ENCODE peak calls at places on chromosomes 6 and 20, in eight cellular contexts. One of them, this sample, is unnamed.
A peak's percentile ranks its signal among the peaks of the same experiment; 100 is the strongest.

GRCh38 chr20:36670665-36671357 is 24.8 kb upstream of the SLA2 start:
- DNase-seq in putamen: no peak
- DNase-seq in T-cell: no peak
- DNase-seq in pancreas: no peak
- DNase-seq in GM06990: no peak
- DNase-seq in A172: no peak
- DNase-seq in Panc1: no peak
- DNase-seq in breast epithelium: no peak
- DNase-seq in this sample: no peak

GRCh38 chr6:112511441-112511840 is 164.3 kb downstream of the RFPL4B start:
- DNase-seq in putamen: no peak
- DNase-seq in T-cell: no peak
- DNase-seq in pancreas: no peak
- DNase-seq in GM06990: no peak
- DNase-seq in A172: no peak
- DNase-seq in Panc1: no peak
- DNase-seq in breast epithelium: no peak
- DNase-seq in this sample: no peak

GRCh38 chr6:24340998-24341934 is 16.6 kb downstream of the DCDC2 start:
- DNase-seq in putamen: no peak
- DNase-seq in T-cell: no peak
- DNase-seq in pancreas: no peak
- DNase-seq in GM06990: no peak
- DNase-seq in A172: no peak
- DNase-seq in Panc1: no peak
- DNase-seq in breast epithelium: no peak
- DNase-seq in this sample: no peak

GRCh38 chr6:43579171-43579570 is 3.2 kb downstream of the POLH start:
- DNase-seq in putamen: no peak
- DNase-seq in T-cell: no peak
- DNase-seq in pancreas: no peak
- DNase-seq in GM06990: no peak
- DNase-seq in A172: no peak
- DNase-seq in Panc1: no peak
- DNase-seq in breast epithelium: no peak
- DNase-seq in this sample: no peak

GRCh38 chr6:104953410-104953953 is 3.4 kb upstream of the LIN28B start:
- DNase-seq in putamen: no peak
- DNase-seq in T-cell: no peak
- DNase-seq in pancreas: no peak
- DNase-seq in GM06990: no peak
- DNase-seq in A172: no peak
- DNase-seq in Panc1: no peak
- DNase-seq in breast epithelium: no peak
- DNase-seq in this sample: no peak

GRCh38 chr6:62042444-62042843 is 243.6 kb downstream of the KHDRBS2 start:
- DNase-seq in putamen: no peak
- DNase-seq in T-cell: no peak
- DNase-seq in pancreas: no peak
- DNase-seq in GM06990: no peak
- DNase-seq in A172: no peak
- DNase-seq in Panc1: no peak
- DNase-seq in breast epithelium: no peak
- DNase-seq in this sample: no peak

GRCh38 chr6:75044846-75045245 is 161.0 kb downstream of the COL12A1 start:
- DNase-seq in putamen: no peak
- DNase-seq in T-cell: no peak
- DNase-seq in pancreas: no peak
- DNase-seq in GM06990: no peak
- DNase-seq in A172: no peak
- DNase-seq in Panc1: no peak
- DNase-seq in breast epithelium: no peak
- DNase-seq in this sample: no peak

GRCh38 chr6:90938116-90938515 is 351.2 kb upstream of the MAP3K7 start:
- DNase-seq in putamen: no peak
- DNase-seq in T-cell: no peak
- DNase-seq in pancreas: no peak
- DNase-seq in GM06990: no peak
- DNase-seq in A172: peak; percentile 10
- DNase-seq in Panc1: no peak
- DNase-seq in breast epithelium: no peak
- DNase-seq in this sample: no peak

GRCh38 chr6:37698264-37699137 is 818 bp upstream of the MDGA1 start:
- DNase-seq in putamen: no peak
- DNase-seq in T-cell: peak; percentile 22
- DNase-seq in pancreas: peak; percentile 84
- DNase-seq in GM06990: peak; percentile 76
- DNase-seq in A172: no peak
- DNase-seq in Panc1: no peak
- DNase-seq in breast epithelium: no peak
- DNase-seq in this sample: no peak

GRCh38 chr20:15823718-15824117 is 749.5 kb downstream of the KIF16B start:
- DNase-seq in putamen: no peak
- DNase-seq in T-cell: no peak
- DNase-seq in pancreas: no peak
- DNase-seq in GM06990: no peak
- DNase-seq in A172: no peak
- DNase-seq in Panc1: no peak
- DNase-seq in breast epithelium: no peak
- DNase-seq in this sample: no peak

GRCh38 chr20:24469116-24470030 is at the start of gene SYNDIG1:
- DNase-seq in putamen: peak; percentile 82
- DNase-seq in T-cell: no peak
- DNase-seq in pancreas: no peak
- DNase-seq in GM06990: no peak
- DNase-seq in A172: peak; percentile 16
- DNase-seq in Panc1: no peak
- DNase-seq in breast epithelium: no peak
- DNase-seq in this sample: peak; percentile 77

GRCh38 chr20:13777171-13777601 is 7.5 kb downstream of the ESF1 start:
- DNase-seq in putamen: no peak
- DNase-seq in T-cell: no peak
- DNase-seq in pancreas: no peak
- DNase-seq in GM06990: no peak
- DNase-seq in A172: no peak
- DNase-seq in Panc1: no peak
- DNase-seq in breast epithelium: no peak
- DNase-seq in this sample: no peak

GRCh38 chr20:18046535-18046934 is 11.2 kb downstream of the OVOL2 start:
- DNase-seq in putamen: no peak
- DNase-seq in T-cell: no peak
- DNase-seq in pancreas: no peak
- DNase-seq in GM06990: no peak
- DNase-seq in A172: no peak
- DNase-seq in Panc1: no peak
- DNase-seq in breast epithelium: no peak
- DNase-seq in this sample: no peak

GRCh38 chr6:156839591-156840001 is 62.4 kb downstream of the ARID1B start:
- DNase-seq in putamen: no peak
- DNase-seq in T-cell: no peak
- DNase-seq in pancreas: no peak
- DNase-seq in GM06990: no peak
- DNase-seq in A172: no peak
- DNase-seq in Panc1: no peak
- DNase-seq in breast epithelium: no peak
- DNase-seq in this sample: no peak

GRCh38 chr6:52143551-52143950 is 42.6 kb upstream of the IL17A start:
- DNase-seq in putamen: no peak
- DNase-seq in T-cell: no peak
- DNase-seq in pancreas: no peak
- DNase-seq in GM06990: no peak
- DNase-seq in A172: no peak
- DNase-seq in Panc1: no peak
- DNase-seq in breast epithelium: no peak
- DNase-seq in this sample: no peak

GRCh38 chr6:168479421-168479820 is 38.4 kb downstream of the SMOC2 start:
- DNase-seq in putamen: no peak
- DNase-seq in T-cell: no peak
- DNase-seq in pancreas: no peak
- DNase-seq in GM06990: no peak
- DNase-seq in A172: no peak
- DNase-seq in Panc1: no peak
- DNase-seq in breast epithelium: no peak
- DNase-seq in this sample: no peak

GRCh38 chr6:80179691-80180090 is 73.2 kb downstream of the BCKDHB start:
- DNase-seq in putamen: no peak
- DNase-seq in T-cell: no peak
- DNase-seq in pancreas: no peak
- DNase-seq in GM06990: no peak
- DNase-seq in A172: peak; percentile 18
- DNase-seq in Panc1: no peak
- DNase-seq in breast epithelium: no peak
- DNase-seq in this sample: no peak

GRCh38 chr20:33893314-33893713 is 82.2 kb downstream of the CHMP4B start:
- DNase-seq in putamen: no peak
- DNase-seq in T-cell: no peak
- DNase-seq in pancreas: no peak
- DNase-seq in GM06990: no peak
- DNase-seq in A172: peak; percentile 28
- DNase-seq in Panc1: no peak
- DNase-seq in breast epithelium: no peak
- DNase-seq in this sample: no peak

GRCh38 chr20:16352751-16353150 is 220.5 kb downstream of the KIF16B start:
- DNase-seq in putamen: no peak
- DNase-seq in T-cell: no peak
- DNase-seq in pancreas: no peak
- DNase-seq in GM06990: no peak
- DNase-seq in A172: no peak
- DNase-seq in Panc1: no peak
- DNase-seq in breast epithelium: no peak
- DNase-seq in this sample: no peak

GRCh38 chr6:152846825-152847224 is 96.2 kb downstream of the VIP start:
- DNase-seq in putamen: no peak
- DNase-seq in T-cell: no peak
- DNase-seq in pancreas: no peak
- DNase-seq in GM06990: no peak
- DNase-seq in A172: no peak
- DNase-seq in Panc1: no peak
- DNase-seq in breast epithelium: no peak
- DNase-seq in this sample: no peak

GRCh38 chr20:24838551-24839530 is 110.2 kb upstream of the CST7 start:
- DNase-seq in putamen: no peak
- DNase-seq in T-cell: no peak
- DNase-seq in pancreas: no peak
- DNase-seq in GM06990: peak; percentile 66
- DNase-seq in A172: peak; percentile 41
- DNase-seq in Panc1: no peak
- DNase-seq in breast epithelium: no peak
- DNase-seq in this sample: no peak

GRCh38 chr6:45434401-45434741 is 56.6 kb upstream of the SUPT3H start:
- DNase-seq in putamen: no peak
- DNase-seq in T-cell: no peak
- DNase-seq in pancreas: no peak
- DNase-seq in GM06990: no peak
- DNase-seq in A172: no peak
- DNase-seq in Panc1: no peak
- DNase-seq in breast epithelium: no peak
- DNase-seq in this sample: no peak

GRCh38 chr6:138514860-138515540 is 15.7 kb upstream of the NHSL1 start:
- DNase-seq in putamen: no peak
- DNase-seq in T-cell: peak; percentile 18
- DNase-seq in pancreas: no peak
- DNase-seq in GM06990: no peak
- DNase-seq in A172: no peak
- DNase-seq in Panc1: no peak
- DNase-seq in breast epithelium: no peak
- DNase-seq in this sample: no peak

GRCh38 chr6:43113431-43114260 is 37.5 kb downstream of the PTK7 start:
- DNase-seq in putamen: no peak
- DNase-seq in T-cell: no peak
- DNase-seq in pancreas: no peak
- DNase-seq in GM06990: no peak
- DNase-seq in A172: no peak
- DNase-seq in Panc1: no peak
- DNase-seq in breast epithelium: no peak
- DNase-seq in this sample: no peak

GRCh38 chr6:46746691-46747090 is at the start of gene ANKRD66:
- DNase-seq in putamen: no peak
- DNase-seq in T-cell: no peak
- DNase-seq in pancreas: no peak
- DNase-seq in GM06990: no peak
- DNase-seq in A172: no peak
- DNase-seq in Panc1: no peak
- DNase-seq in breast epithelium: no peak
- DNase-seq in this sample: no peak

GRCh38 chr6:45818655-45819054 is 197.0 kb downstream of the CLIC5 start:
- DNase-seq in putamen: no peak
- DNase-seq in T-cell: no peak
- DNase-seq in pancreas: no peak
- DNase-seq in GM06990: no peak
- DNase-seq in A172: no peak
- DNase-seq in Panc1: no peak
- DNase-seq in breast epithelium: no peak
- DNase-seq in this sample: no peak

GRCh38 chr6:80939936-80940335 is 812.5 kb downstream of the TENT5A start:
- DNase-seq in putamen: no peak
- DNase-seq in T-cell: no peak
- DNase-seq in pancreas: no peak
- DNase-seq in GM06990: no peak
- DNase-seq in A172: no peak
- DNase-seq in Panc1: no peak
- DNase-seq in breast epithelium: no peak
- DNase-seq in this sample: no peak

GRCh38 chr6:137661601-137662000 is 167.4 kb upstream of the OLIG3 start:
- DNase-seq in putamen: no peak
- DNase-seq in T-cell: peak; percentile 56
- DNase-seq in pancreas: no peak
- DNase-seq in GM06990: no peak
- DNase-seq in A172: peak; percentile 22
- DNase-seq in Panc1: no peak
- DNase-seq in breast epithelium: no peak
- DNase-seq in this sample: no peak

GRCh38 chr20:54343634-54344033 is 131.8 kb upstream of the DOK5 start:
- DNase-seq in putamen: no peak
- DNase-seq in T-cell: no peak
- DNase-seq in pancreas: no peak
- DNase-seq in GM06990: no peak
- DNase-seq in A172: no peak
- DNase-seq in Panc1: no peak
- DNase-seq in breast epithelium: no peak
- DNase-seq in this sample: no peak

GRCh38 chr20:10618611-10619245 is 55.1 kb downstream of the JAG1 start:
- DNase-seq in putamen: no peak
- DNase-seq in T-cell: no peak
- DNase-seq in pancreas: no peak
- DNase-seq in GM06990: no peak
- DNase-seq in A172: peak; percentile 47
- DNase-seq in Panc1: no peak
- DNase-seq in breast epithelium: no peak
- DNase-seq in this sample: no peak

GRCh38 chr20:819680-820327 is 13.7 kb upstream of the FAM110A start:
- DNase-seq in putamen: no peak
- DNase-seq in T-cell: no peak
- DNase-seq in pancreas: no peak
- DNase-seq in GM06990: no peak
- DNase-seq in A172: no peak
- DNase-seq in Panc1: no peak
- DNase-seq in breast epithelium: no peak
- DNase-seq in this sample: no peak

GRCh38 chr6:104969108-104969507 is 12.2 kb downstream of the LIN28B start:
- DNase-seq in putamen: no peak
- DNase-seq in T-cell: no peak
- DNase-seq in pancreas: no peak
- DNase-seq in GM06990: no peak
- DNase-seq in A172: no peak
- DNase-seq in Panc1: no peak
- DNase-seq in breast epithelium: no peak
- DNase-seq in this sample: no peak

GRCh38 chr20:52104546-52105044 is 87.0 kb downstream of the ZFP64 start:
- DNase-seq in putamen: no peak
- DNase-seq in T-cell: no peak
- DNase-seq in pancreas: peak; percentile 53
- DNase-seq in GM06990: no peak
- DNase-seq in A172: no peak
- DNase-seq in Panc1: no peak
- DNase-seq in breast epithelium: no peak
- DNase-seq in this sample: no peak

GRCh38 chr20:50151034-50151743 is 2.3 kb downstream of the PEDS1 start:
- DNase-seq in putamen: no peak
- DNase-seq in T-cell: no peak
- DNase-seq in pancreas: no peak
- DNase-seq in GM06990: no peak
- DNase-seq in A172: no peak
- DNase-seq in Panc1: no peak
- DNase-seq in breast epithelium: no peak
- DNase-seq in this sample: no peak

This sample was measured in caudate nucleus.